ENCODE peak calls at places on chromosomes 3 and 15, in four cellular contexts. One of them, this sample, is unnamed.

GRCh38 chr3:50246517-50246954 is 10.5 kb downstream of the GNAI2 start:
- DNase-seq in A549: peak
- DNase-seq in K562: peak
- DNase-seq in HepG2: no peak
- DNase-seq in this sample: no peak

GRCh38 chr3:8773941-8774542 is 4.6 kb upstream of the OXTR start:
- DNase-seq in A549: no peak
- DNase-seq in K562: no peak
- DNase-seq in HepG2: no peak
- DNase-seq in this sample: no peak

GRCh38 chr3:128709506-128710210 is 16.3 kb upstream of the RAB7A start:
- DNase-seq in A549: no peak
- DNase-seq in K562: no peak
- DNase-seq in HepG2: no peak
- DNase-seq in this sample: no peak

GRCh38 chr3:60192297-60193114 is 1058.7 kb downstream of the FHIT start:
- DNase-seq in A549: no peak
- DNase-seq in K562: no peak
- DNase-seq in HepG2: no peak
- DNase-seq in this sample: no peak

GRCh38 chr15:63050737-63051700 is 8.5 kb downstream of the TPM1 start:
- DNase-seq in A549: no peak
- DNase-seq in K562: peak
- DNase-seq in HepG2: peak
- DNase-seq in this sample: no peak

GRCh38 chr3:85691196-85691595 is 732.4 kb downstream of the CADM2 start:
- DNase-seq in A549: no peak
- DNase-seq in K562: no peak
- DNase-seq in HepG2: no peak
- DNase-seq in this sample: no peak

GRCh38 chr15:77865106-77865630 is 212.3 kb downstream of the TBC1D2B start:
- DNase-seq in A549: no peak
- DNase-seq in K562: no peak
- DNase-seq in HepG2: no peak
- DNase-seq in this sample: no peak

GRCh38 chr15:78987891-78988360 is 43.1 kb upstream of the CTSH start:
- DNase-seq in A549: no peak
- DNase-seq in K562: no peak
- DNase-seq in HepG2: no peak
- DNase-seq in this sample: no peak

GRCh38 chr3:116939091-116939490 is 229.5 kb downstream of the TUSC7 start:
- DNase-seq in A549: no peak
- DNase-seq in K562: no peak
- DNase-seq in HepG2: no peak
- DNase-seq in this sample: no peak

GRCh38 chr3:108477511-108478147 is 32.8 kb downstream of the MYH15 start:
- DNase-seq in A549: peak
- DNase-seq in K562: peak
- DNase-seq in HepG2: peak
- DNase-seq in this sample: peak

GRCh38 chr15:81069356-81069755 is 64.7 kb upstream of the CFAP161 start:
- DNase-seq in A549: no peak
- DNase-seq in K562: no peak
- DNase-seq in HepG2: no peak
- DNase-seq in this sample: no peak

GRCh38 chr3:62722344-62722743 is 152.9 kb downstream of the CADPS start:
- DNase-seq in A549: no peak
- DNase-seq in K562: no peak
- DNase-seq in HepG2: no peak
- DNase-seq in this sample: no peak

GRCh38 chr15:53193149-53193548 is 403.0 kb upstream of the ONECUT1 start:
- DNase-seq in A549: no peak
- DNase-seq in K562: no peak
- DNase-seq in HepG2: peak
- DNase-seq in this sample: no peak

GRCh38 chr3:89246326-89246725 is 138.9 kb downstream of the EPHA3 start:
- DNase-seq in A549: no peak
- DNase-seq in K562: no peak
- DNase-seq in HepG2: no peak
- DNase-seq in this sample: peak

DNA sequence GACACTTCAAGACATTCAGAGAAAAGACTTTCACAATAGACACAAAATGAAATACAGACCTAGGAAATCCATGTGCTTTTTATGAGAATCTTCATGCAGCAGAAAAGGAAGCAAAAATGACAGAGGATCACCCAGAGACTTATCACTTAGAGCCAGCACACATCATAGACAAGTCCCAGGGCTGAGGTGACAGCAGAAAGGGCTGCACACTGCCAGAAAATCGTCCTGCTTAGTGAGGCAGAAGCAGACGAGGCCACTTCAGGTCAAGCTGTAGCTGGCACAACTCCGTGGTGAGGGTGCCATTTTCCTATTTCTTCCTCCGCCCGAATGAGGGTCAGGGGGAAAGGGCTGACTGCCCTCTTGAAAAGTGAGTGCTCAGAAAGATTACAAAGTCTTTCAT is 95.9 kb upstream of the TNIK start:
- DNase-seq in A549: no peak
- DNase-seq in K562: peak
- DNase-seq in HepG2: no peak
- DNase-seq in this sample: no peak
- TF ChIP-seq NR3C1 in A549: no peak
- TF ChIP-seq NR3C1 in K562: no peak
- TF ChIP-seq NR3C1 in HepG2: no peak
- TF ChIP-seq NR3C1 in this sample: no peak

GRCh38 chr3:170267793-170268192 is 45.6 kb downstream of the PRKCI start:
- DNase-seq in A549: no peak
- DNase-seq in K562: no peak
- DNase-seq in HepG2: no peak
- DNase-seq in this sample: no peak
- TF ChIP-seq JUN in A549: no peak
- TF ChIP-seq JUN in K562: no peak
- TF ChIP-seq JUN in HepG2: no peak
- TF ChIP-seq JUN in this sample: no peak

DNA sequence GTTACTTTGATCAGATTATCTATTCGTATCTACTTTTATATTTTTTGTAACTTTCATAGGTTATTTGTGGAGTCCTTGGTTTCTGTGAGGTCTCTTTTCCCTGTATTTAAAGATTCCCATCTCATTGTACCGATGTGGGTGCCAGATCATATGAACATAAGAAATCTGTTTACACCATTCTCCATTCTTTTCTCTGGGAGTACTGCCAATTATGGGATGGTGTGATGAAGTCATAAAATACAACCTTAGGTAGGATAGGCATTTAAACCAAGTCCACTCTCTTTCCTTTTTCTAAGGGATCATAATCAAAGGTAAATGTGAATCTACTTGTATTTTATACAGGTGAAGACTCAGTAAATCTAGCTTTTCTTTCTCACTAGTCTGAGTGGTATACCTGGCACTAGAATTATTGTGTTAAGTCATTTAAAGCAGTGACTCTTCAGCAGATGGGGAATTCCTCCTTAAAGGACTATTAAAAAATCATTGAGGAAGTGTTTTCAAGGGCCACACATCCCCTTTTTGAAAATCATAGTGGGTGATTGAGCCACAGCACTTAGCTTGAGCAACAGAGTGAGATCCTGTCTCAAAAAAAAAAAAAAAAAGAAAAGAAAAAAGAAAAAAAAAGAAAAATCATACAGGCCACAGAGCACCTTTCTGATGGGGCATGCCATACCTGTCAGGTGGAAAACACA is 12.3 kb upstream of the NFKBIZ start:
- DNase-seq in A549: no peak
- DNase-seq in K562: no peak
- DNase-seq in HepG2: no peak
- DNase-seq in this sample: no peak
- TF ChIP-seq NR3C1 in A549: no peak
- TF ChIP-seq NR3C1 in K562: no peak
- TF ChIP-seq NR3C1 in HepG2: no peak
- TF ChIP-seq NR3C1 in this sample: no peak

DNA sequence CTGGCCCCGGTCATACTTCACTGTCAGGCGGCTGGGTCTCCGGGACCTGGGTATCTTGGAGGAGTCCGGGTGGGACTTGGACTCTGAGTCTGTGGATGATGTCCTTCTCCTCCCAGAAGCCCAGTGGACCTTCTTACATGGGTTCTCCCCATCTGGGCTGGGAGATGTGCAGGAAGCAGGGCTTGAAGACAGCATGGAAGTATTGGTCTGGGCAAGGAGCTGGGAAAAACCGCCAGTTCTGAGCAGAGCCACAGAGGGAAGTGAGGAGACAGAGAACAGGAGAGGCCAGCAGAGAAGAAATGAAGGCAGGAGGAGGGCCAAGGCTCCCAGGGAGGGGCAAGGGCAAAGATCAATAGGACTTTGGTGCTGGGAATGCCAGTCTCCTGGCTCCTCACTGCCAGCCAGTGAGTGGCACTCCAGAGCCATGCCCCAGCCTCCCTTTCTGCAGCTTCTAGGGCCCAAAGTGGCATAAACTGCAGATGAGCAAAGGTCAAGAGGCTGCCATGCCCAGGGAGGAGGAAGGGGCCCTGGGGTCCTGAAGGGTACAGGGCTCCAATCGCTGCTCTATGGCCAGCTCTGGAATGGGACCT is at the start of gene PPP1R14D:
- DNase-seq in A549: no peak
- DNase-seq in K562: no peak
- DNase-seq in HepG2: no peak
- DNase-seq in this sample: no peak
- TF ChIP-seq JUN in A549: no peak
- TF ChIP-seq JUN in K562: no peak
- TF ChIP-seq JUN in HepG2: no peak
- TF ChIP-seq JUN in this sample: no peak

GRCh38 chr3:51968175-51968681 is 974 bp upstream of the PCBP4 start:
- DNase-seq in A549: no peak
- DNase-seq in K562: no peak
- DNase-seq in HepG2: peak
- DNase-seq in this sample: peak
- TF ChIP-seq NR3C1 in A549: no peak
- TF ChIP-seq NR3C1 in K562: no peak
- TF ChIP-seq NR3C1 in HepG2: no peak
- TF ChIP-seq NR3C1 in this sample: no peak

GRCh38 chr15:60721232-60721576 is 242.3 kb upstream of the ICE2 start:
- DNase-seq in A549: no peak
- DNase-seq in K562: no peak
- DNase-seq in HepG2: no peak
- DNase-seq in this sample: no peak

GRCh38 chr15:60720493-60721231 is 241.7 kb upstream of the ICE2 start:
- DNase-seq in A549: no peak
- DNase-seq in K562: no peak
- DNase-seq in HepG2: no peak
- DNase-seq in this sample: no peak

GRCh38 chr15:60721706-60722105 is 242.8 kb upstream of the ICE2 start:
- DNase-seq in A549: no peak
- DNase-seq in K562: no peak
- DNase-seq in HepG2: no peak
- DNase-seq in this sample: no peak

GRCh38 chr15:60718661-60719069 is 239.7 kb upstream of the ICE2 start:
- DNase-seq in A549: no peak
- DNase-seq in K562: no peak
- DNase-seq in HepG2: peak
- DNase-seq in this sample: no peak

DNA sequence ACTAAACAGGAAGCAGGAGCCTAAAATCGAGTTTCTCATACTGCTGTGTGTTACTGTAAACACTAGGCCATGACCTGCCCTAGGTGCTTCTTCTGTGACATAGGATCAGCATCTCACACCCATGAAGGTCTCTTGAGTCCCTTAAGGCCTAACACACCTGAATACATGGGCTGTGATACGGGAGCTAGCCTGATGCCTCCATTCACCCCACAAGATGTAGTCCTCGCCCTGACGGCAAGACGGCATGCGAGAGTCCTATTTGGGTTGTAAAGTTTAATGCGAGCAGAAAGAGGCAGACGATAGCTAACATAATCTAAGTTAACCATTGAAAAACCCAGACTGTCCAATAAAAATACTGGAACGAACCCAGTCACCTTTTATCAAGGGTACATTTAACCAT is 241.1 kb upstream of the ICE2 start:
- DNase-seq in A549: no peak
- DNase-seq in K562: peak
- DNase-seq in HepG2: no peak
- DNase-seq in this sample: no peak
- TF ChIP-seq JUN in A549: no peak
- TF ChIP-seq JUN in K562: no peak
- TF ChIP-seq JUN in HepG2: no peak
- TF ChIP-seq JUN in this sample: no peak

DNA sequence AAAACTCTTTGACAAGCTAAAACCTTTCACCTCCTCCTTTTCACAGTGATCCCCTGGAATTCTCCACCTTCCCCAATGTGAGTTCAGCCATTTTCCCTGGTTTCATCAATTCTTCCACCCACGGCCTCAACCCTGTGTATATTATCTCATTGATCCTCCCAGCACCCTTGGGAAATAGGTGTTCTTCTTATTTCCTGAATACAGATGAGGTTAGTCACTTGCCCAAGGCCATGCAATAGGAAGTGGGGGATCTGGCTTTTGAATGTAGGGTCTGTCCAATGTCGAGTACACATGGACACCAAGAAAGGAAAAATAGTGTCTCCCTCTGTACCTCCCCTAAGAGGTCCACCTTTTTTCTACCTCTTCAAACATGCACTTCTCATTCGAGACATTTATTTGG is 262.8 kb upstream of the ST8SIA2 start:
- DNase-seq in A549: no peak
- DNase-seq in K562: no peak
- DNase-seq in HepG2: no peak
- DNase-seq in this sample: no peak
- TF ChIP-seq NR3C1 in A549: no peak
- TF ChIP-seq NR3C1 in K562: no peak
- TF ChIP-seq NR3C1 in HepG2: no peak
- TF ChIP-seq NR3C1 in this sample: no peak